ENCODE peak calls at places on chromosomes 12 and 14, in four cellular contexts. Q is right lobe of liver, X is esophagus squamous epithelium, Y is NB4. Z is an unnamed sample.
A peak's percentile ranks its signal among the peaks of the same experiment; 100 is the strongest.

GRCh38 chr14:98477935-98478334 is 794.1 kb downstream of the BCL11B start:
- DNase-seq in Q (no peak), X (no peak), Y (no peak), Z (no peak)

GRCh38 chr12:29145372-29146170 is 3.5 kb upstream of the FAR2 start:
- DNase-seq in Q (no peak), X (no peak), Y (no peak), Z (no peak)

GRCh38 chr12:106269150-106269771 is 21.4 kb upstream of the CKAP4 start:
- DNase-seq in Q (no peak), X (no peak), Y (no peak), Z (no peak)

GRCh38 chr14:33062881-33063280 is 124.2 kb downstream of the NPAS3 start:
- DNase-seq in Q (no peak), X (no peak), Y (no peak), Z (peak; percentile 75)

GRCh38 chr14:92323031-92323915 is at the start of gene SLC24A4:
- DNase-seq in Q (no peak), X (no peak), Y (no peak), Z (no peak)

GRCh38 chr12:110704750-110705149 is 15.8 kb upstream of the HVCN1 start:
- DNase-seq in Q (peak; percentile 35), X (no peak), Y (no peak), Z (no peak)

GRCh38 chr12:57727758-57728395 is 10.7 kb downstream of the AGAP2 start:
- DNase-seq in Q (no peak), X (no peak), Y (no peak), Z (no peak)

GRCh38 chr12:46246021-46246700 is 22.7 kb downstream of the SLC38A1 start:
- DNase-seq in Q (no peak), X (no peak), Y (no peak), Z (no peak)

GRCh38 chr12:95460901-95461300 is 13.1 kb upstream of the METAP2 start:
- DNase-seq in Q (no peak), X (no peak), Y (no peak), Z (no peak)

GRCh38 chr14:61148742-61149350 is 132.3 kb downstream of the TMEM30B start:
- DNase-seq in Q (no peak), X (no peak), Y (no peak), Z (no peak)

GRCh38 chr12:38934696-38935095 is 29.3 kb upstream of the CPNE8 start:
- DNase-seq in Q (no peak), X (no peak), Y (peak; percentile 4), Z (no peak)

GRCh38 chr12:38930994-38931393 is 25.6 kb upstream of the CPNE8 start:
- DNase-seq in Q (no peak), X (no peak), Y (no peak), Z (no peak)

GRCh38 chr12:38931461-38931860 is 26.1 kb upstream of the CPNE8 start:
- DNase-seq in Q (no peak), X (no peak), Y (no peak), Z (no peak)

GRCh38 chr12:38932320-38932719 is 26.9 kb upstream of the CPNE8 start:
- DNase-seq in Q (no peak), X (no peak), Y (no peak), Z (no peak)

DNA sequence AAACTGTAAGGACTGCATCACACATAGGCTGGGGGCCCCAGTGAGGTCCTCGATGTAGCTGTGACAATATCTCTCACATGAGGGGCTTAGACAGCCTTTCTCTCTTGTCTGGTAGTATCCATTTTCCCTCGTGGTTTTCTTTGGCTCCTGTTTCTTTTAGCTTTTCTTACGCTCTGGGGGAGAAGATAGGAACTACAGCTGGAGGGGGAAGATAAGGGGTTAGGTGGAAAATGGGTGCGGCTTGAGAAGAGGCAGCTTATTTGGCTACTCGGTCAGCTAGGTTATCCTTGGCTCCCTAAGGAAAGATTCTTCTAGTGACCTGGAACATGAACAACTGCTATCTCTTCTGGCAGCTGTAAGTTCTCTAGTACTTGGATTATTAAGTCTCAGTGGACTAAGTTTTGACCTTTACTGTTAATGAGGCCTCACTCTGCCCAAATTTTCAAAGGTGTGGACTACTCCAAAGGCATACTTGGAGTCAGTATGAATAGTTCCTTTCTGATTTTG is 28.7 kb upstream of the CPNE8 start:
- DNase-seq in Q (no peak), X (no peak), Y (no peak), Z (no peak)
- H3K4me3 ChIP-seq in Q (no peak overlapping the region), X (no peak overlapping the region), Y (no peak overlapping the region), Z (no peak overlapping the region)

GRCh38 chr14:40346275-40346674 is 914.0 kb upstream of the FBXO33 start:
- DNase-seq in Q (no peak), X (no peak), Y (no peak), Z (no peak)
- H3K4me3 ChIP-seq in Q (no peak overlapping the region), X (no peak overlapping the region), Y (no peak overlapping the region), Z (no peak overlapping the region)

DNA sequence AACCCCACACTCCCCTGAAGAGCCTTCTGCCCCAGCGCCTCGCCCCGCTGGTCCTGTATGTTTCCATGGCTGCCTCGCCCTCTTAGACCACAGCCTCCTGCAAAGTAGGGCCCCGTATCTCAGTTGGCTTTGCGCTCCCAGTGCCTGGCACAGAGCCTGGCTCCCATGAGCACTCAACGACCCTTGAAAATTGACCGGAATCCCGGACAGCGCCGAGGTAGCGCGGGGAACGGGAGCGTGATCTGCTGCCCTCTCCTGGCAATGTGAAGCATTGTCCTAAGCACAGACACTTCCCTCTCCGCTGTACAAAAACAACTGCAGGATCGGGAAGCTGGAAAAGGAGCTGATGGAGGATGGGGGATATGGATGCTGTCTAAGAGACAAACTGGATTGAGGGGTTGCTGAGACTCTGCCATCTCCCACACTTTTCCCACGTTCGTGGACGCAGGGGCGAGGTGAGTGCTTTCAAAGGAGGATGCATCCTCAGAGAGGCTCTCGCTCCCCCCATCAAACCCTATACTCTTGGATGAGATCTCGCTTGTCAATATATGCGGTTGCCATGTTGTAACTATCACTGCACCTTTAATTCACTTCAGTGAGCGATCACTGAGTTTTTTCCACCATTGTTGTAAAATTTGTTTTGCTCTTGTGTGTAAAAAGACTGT is 10.7 kb upstream of the FKBP4 start:
- DNase-seq in Q (peak; percentile 56), X (no peak), Y (peak; percentile 49), Z (peak; percentile 27)
- H3K4me3 ChIP-seq in Q (no peak overlapping the region), X (no peak overlapping the region), Y (no peak overlapping the region), Z (peak overlapping the region; percentile 9)

GRCh38 chr12:65740506-65740872 is 83.8 kb upstream of the HMGA2 start:
- DNase-seq in Q (no peak), X (no peak), Y (no peak), Z (no peak)
- H3K4me3 ChIP-seq in Q (no peak overlapping the region), X (no peak overlapping the region), Y (peak overlapping the region; percentile 70), Z (no peak overlapping the region)

DNA sequence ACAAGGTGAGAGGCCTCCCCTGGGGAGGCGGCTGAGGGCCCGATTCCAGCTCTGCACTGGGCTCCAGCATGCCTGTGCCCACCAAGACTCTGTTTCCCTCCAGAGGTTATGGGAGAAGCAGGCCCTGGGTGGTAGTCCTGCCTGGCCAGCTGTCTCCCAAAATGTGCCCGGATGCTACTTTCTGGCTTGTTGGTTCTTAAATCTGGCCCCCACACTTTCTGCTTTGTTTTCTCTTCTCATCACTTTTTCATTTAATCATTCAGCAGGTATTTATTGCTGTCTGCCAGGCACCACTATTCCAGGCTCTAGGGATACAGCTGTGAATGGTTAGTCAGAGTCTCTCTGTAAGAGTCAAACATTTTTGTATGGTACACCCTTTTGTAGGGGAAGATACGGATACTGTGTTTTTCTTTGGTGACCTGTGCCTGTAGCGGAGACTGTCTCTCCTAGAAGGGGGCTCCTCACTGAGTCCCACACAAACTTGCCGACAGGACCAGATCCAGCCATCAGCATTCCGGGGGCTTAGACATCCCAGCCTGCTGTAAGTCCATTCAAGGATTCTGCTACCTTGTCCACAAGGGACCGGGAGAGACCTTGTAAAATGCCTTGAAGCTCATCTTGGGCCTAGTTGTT is 3.8 kb downstream of the DHRS2 start:
- DNase-seq in Q (no peak), X (no peak), Y (no peak), Z (no peak)
- H3K4me3 ChIP-seq in Q (no peak overlapping the region), X (no peak overlapping the region), Y (no peak overlapping the region), Z (no peak overlapping the region)

DNA sequence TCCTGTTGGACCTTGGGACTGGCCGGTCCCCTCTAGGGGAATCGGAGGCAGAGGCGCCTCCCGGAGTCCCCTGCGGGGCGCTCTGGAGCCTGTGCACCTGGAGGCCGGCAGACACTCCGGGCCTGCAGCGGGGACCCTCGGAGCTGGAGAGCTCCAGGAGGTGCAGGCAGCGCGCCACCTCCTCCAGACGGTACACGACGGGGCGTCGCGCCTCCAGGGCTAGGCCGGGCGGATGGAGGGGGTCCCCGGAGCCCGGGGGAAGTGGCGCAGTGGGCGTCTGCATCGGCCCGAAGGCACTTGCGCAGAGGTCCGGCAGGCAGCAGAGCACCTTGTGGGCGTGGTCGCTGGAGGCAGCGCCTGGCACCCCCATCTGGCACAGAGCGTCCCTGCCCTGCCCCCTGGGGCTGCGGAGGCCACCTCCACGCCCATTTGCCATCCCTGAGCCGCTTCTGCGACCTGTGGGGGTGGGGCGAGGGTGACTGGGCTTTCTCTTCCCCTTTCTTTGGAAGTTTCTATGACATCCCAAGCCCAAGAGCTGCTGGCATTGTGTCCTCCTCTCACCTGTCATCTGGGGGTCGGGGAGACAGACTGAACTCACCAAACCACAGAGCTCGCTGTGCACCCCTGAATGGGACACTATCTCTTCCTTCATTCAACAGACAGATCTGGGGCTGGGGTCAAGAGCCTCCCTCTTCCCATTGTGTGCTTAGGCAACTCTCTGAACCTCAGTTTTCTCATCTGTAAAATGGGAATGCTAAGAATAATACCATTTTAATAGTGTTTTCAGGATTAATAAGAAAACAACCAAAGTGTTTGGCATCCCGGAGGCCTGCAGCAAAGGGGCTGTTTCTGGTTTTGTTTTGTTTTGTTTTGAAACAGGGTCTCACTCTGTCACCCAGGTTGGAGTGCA is 37.5 kb upstream of the CORO1C start:
- DNase-seq in Q (peak; percentile 66), X (no peak), Y (peak; percentile 37), Z (no peak)
- H3K4me3 ChIP-seq in Q (peak overlapping the region; percentile 24), X (no peak overlapping the region), Y (no peak overlapping the region), Z (peak overlapping the region; percentile 21)

GRCh38 chr12:124041907-124042306 is 68.9 kb downstream of the ZNF664 start:
- DNase-seq in Q (no peak), X (no peak), Y (no peak), Z (no peak)
- H3K4me3 ChIP-seq in Q (no peak overlapping the region), X (no peak overlapping the region), Y (no peak overlapping the region), Z (no peak overlapping the region)

DNA sequence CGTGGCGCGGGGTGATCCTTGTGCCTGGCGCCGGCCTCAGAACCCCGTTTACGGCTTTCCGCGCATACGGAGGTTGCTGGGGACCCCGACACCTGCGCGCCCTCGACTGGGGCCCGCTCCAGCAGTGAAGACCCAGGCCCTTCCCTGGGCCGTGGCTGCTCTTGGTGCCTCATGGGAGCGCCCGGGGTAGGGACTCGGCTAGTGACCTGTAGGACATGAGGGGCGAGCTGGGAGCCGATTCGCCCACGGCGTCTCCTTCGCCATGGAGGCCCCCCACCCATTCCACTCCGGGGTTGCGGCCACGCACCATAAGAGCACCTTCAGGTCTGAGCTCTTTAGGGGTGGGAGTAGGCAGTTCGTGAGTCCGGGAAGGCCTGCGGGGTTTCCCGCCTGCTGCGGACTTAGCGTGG is 14.2 kb upstream of the PAX9 start:
- DNase-seq in Q (no peak), X (no peak), Y (no peak), Z (no peak)
- H3K4me3 ChIP-seq in Q (no peak overlapping the region), X (peak overlapping the region; percentile 58), Y (no peak overlapping the region), Z (peak overlapping the region; percentile 38)

GRCh38 chr12:42756841-42757661 is 167.5 kb upstream of the PRICKLE1 start:
- DNase-seq in Q (no peak), X (no peak), Y (peak; percentile 39), Z (peak; percentile 99)
- H3K4me3 ChIP-seq in Q (no peak overlapping the region), X (no peak overlapping the region), Y (no peak overlapping the region), Z (no peak overlapping the region)

Z was measured in astrocyte of the cerebellum.